ENCODE peak calls at places on chromosomes 7 and 10, in nine cellular contexts. O is WERI-Rb-1; H is retina; F is fibroblast of villous mesenchyme; J is HS-5; T is H9; S is Calu3; Q is osteocyte; K is stimulated activated CD8-positive, alpha-beta memory T cell treated with anti-CD3 and anti-CD28 coated beads, Interleukin-4, amount 100 ng/mL, for 48 hours. X is an unnamed sample.

GRCh38 chr7:151697942-151698341 is 178.2 kb upstream of the RHEB start:
- DNase-seq in O (no peak), H (no peak), F (no peak), J (no peak), T (no peak), S (no peak), Q (no peak), K (no peak), X (no peak)

GRCh38 chr7:80151274-80151665 is 16.6 kb downstream of the GNAI1 start:
- DNase-seq in O (no peak), H (no peak), F (peak), J (no peak), T (no peak), S (no peak), Q (no peak), K (peak), X (peak)

GRCh38 chr10:52653510-52653909 is 119.1 kb downstream of the MBL2 start:
- DNase-seq in O (no peak), H (no peak), F (peak), J (no peak), T (no peak), S (no peak), Q (no peak), K (no peak), X (no peak)

GRCh38 chr7:134784251-134785049 is 5.0 kb downstream of the CALD1 start:
- DNase-seq in O (no peak), H (no peak), F (peak), J (no peak), T (no peak), S (no peak), Q (no peak), K (no peak), X (no peak)

GRCh38 chr10:101986277-101986971 is 69.5 kb downstream of the ARMH3 start:
- DNase-seq in O (no peak), H (no peak), F (peak), J (no peak), T (no peak), S (peak), Q (no peak), K (no peak), X (peak)

GRCh38 chr7:143003393-143004051 is 23.4 kb downstream of the OR9A2 start:
- DNase-seq in O (peak), H (peak), F (peak), J (no peak), T (no peak), S (peak), Q (no peak), K (no peak), X (peak)

GRCh38 chr7:36905836-36906235 is 181.5 kb upstream of the AOAH start:
- DNase-seq in O (no peak), H (no peak), F (no peak), J (no peak), T (no peak), S (no peak), Q (no peak), K (no peak), X (no peak)

GRCh38 chr7:16447867-16448266 is 17.7 kb downstream of the SOSTDC1 start:
- DNase-seq in O (no peak), H (no peak), F (no peak), J (no peak), T (no peak), S (no peak), Q (no peak), K (no peak), X (no peak)

GRCh38 chr10:14889318-14889717 is 10.7 kb downstream of the SUV39H2 start:
- DNase-seq in O (no peak), H (no peak), F (peak), J (no peak), T (no peak), S (no peak), Q (no peak), K (no peak), X (peak)

GRCh38 chr7:2956076-2956475 is 87.6 kb downstream of the CARD11 start:
- DNase-seq in O (no peak), H (no peak), F (no peak), J (no peak), T (no peak), S (no peak), Q (no peak), K (no peak), X (no peak)

GRCh38 chr7:74372060-74372408 is 81.7 kb upstream of the GTF2IRD1 start:
- DNase-seq in O (no peak), H (no peak), F (no peak), J (no peak), T (no peak), S (no peak), Q (no peak), K (no peak), X (no peak)

GRCh38 chr7:33686001-33686591 is 219.2 kb upstream of the BMPER start:
- DNase-seq in O (no peak), H (no peak), F (no peak), J (no peak), T (peak), S (no peak), Q (no peak), K (no peak), X (no peak)

GRCh38 chr7:155653773-155654172 is 9.3 kb downstream of the RBM33 start:
- DNase-seq in O (no peak), H (no peak), F (peak), J (no peak), T (no peak), S (no peak), Q (no peak), K (no peak), X (no peak)

GRCh38 chr10:103660364-103661197 is 167.1 kb downstream of the NEURL1 start:
- DNase-seq in O (no peak), H (peak), F (peak), J (no peak), T (no peak), S (peak), Q (no peak), K (peak), X (peak)

GRCh38 chr7:159031750-159032149 is 112.9 kb downstream of the VIPR2 start:
- DNase-seq in O (no peak), H (no peak), F (no peak), J (no peak), T (peak), S (no peak), Q (peak), K (peak), X (no peak)

GRCh38 chr10:21329995-21330627 is 195.4 kb downstream of the SKIDA1 start:
- DNase-seq in O (no peak), H (no peak), F (peak), J (no peak), T (no peak), S (peak), Q (no peak), K (no peak), X (peak)

GRCh38 chr7:2488272-2488645 is 12.1 kb upstream of the GRIFIN start:
- DNase-seq in O (no peak), H (no peak), F (no peak), J (no peak), T (no peak), S (no peak), Q (no peak), K (no peak), X (no peak)

GRCh38 chr7:142603870-142604448 is 145.3 kb upstream of the PRSS1 start:
- DNase-seq in O (peak), H (peak), F (peak), J (no peak), T (no peak), S (peak), Q (no peak), K (peak), X (peak)

GRCh38 chr7:29485376-29486190 is 78.1 kb upstream of the PRR15 start:
- DNase-seq in O (peak), H (no peak), F (no peak), J (no peak), T (no peak), S (no peak), Q (no peak), K (no peak), X (peak)

GRCh38 chr10:29646238-29646902 is 11.6 kb upstream of the SVIL start:
- DNase-seq in O (peak), H (peak), F (peak), J (no peak), T (no peak), S (no peak), Q (peak), K (no peak), X (no peak)

GRCh38 chr10:14084875-14085274 is 245.8 kb downstream of the FRMD4A start:
- DNase-seq in O (no peak), H (no peak), F (peak), J (no peak), T (no peak), S (no peak), Q (no peak), K (no peak), X (no peak)

X was measured in OCI-M1.